ENCODE peak calls at places on chromosomes 12 and 14, in eight cellular contexts. E is heart left ventricle, C is ovary, I is body of pancreas, P is transverse colon, G is uterus, N is K562, B is HepG2. L is an unnamed sample.

GRCh38 chr12:106046301-106046846 is 92.4 kb downstream of the NUAK1 start:
- DNase-seq in E (no peak), C (no peak), I (no peak), P (no peak), G (no peak), N (no peak), B (no peak), L (no peak)

GRCh38 chr12:56164345-56164729 is 6.2 kb downstream of the MYL6 start:
- DNase-seq in E (no peak), C (no peak), I (no peak), P (no peak), G (no peak), N (no peak), B (no peak), L (no peak)

GRCh38 chr12:83261998-83262397 is 575.3 kb downstream of the TMTC2 start:
- DNase-seq in E (no peak), C (no peak), I (no peak), P (no peak), G (no peak), N (peak), B (no peak), L (no peak)

GRCh38 chr12:5965950-5966383 is 20.9 kb upstream of the ANO2 start:
- DNase-seq in E (no peak), C (no peak), I (peak), P (peak), G (no peak), N (peak), B (peak), L (peak)

GRCh38 chr12:58727526-58727925 is 192.8 kb downstream of the LRIG3 start:
- DNase-seq in E (no peak), C (no peak), I (no peak), P (no peak), G (no peak), N (no peak), B (no peak), L (no peak)

GRCh38 chr14:98714604-98715003 is 557.4 kb downstream of the BCL11B start:
- DNase-seq in E (no peak), C (no peak), I (no peak), P (no peak), G (no peak), N (no peak), B (no peak), L (no peak)

GRCh38 chr14:74583689-74584434 is 28.2 kb downstream of the LTBP2 start:
- DNase-seq in E (no peak), C (peak), I (no peak), P (no peak), G (peak), N (no peak), B (no peak), L (no peak)

GRCh38 chr12:108803428-108804105 is 53.8 kb downstream of the SSH1 start:
- DNase-seq in E (peak), C (peak), I (peak), P (peak), G (peak), N (peak), B (peak), L (peak)

GRCh38 chr12:132723764-132724140 is 13.1 kb downstream of the PGAM5 start:
- DNase-seq in E (no peak), C (no peak), I (no peak), P (no peak), G (no peak), N (no peak), B (no peak), L (no peak)

GRCh38 chr12:124613151-124613585 is 45.8 kb upstream of the NCOR2 start:
- DNase-seq in E (no peak), C (no peak), I (peak), P (peak), G (no peak), N (no peak), B (no peak), L (peak)

GRCh38 chr12:48105321-48105866 is 485 bp downstream of the SENP1 start:
- DNase-seq in E (no peak), C (no peak), I (no peak), P (no peak), G (no peak), N (no peak), B (no peak), L (no peak)

GRCh38 chr14:20347747-20348146 is 4.3 kb downstream of the PARP2 start:
- DNase-seq in E (no peak), C (no peak), I (no peak), P (no peak), G (no peak), N (no peak), B (peak), L (peak)

GRCh38 chr14:20346713-20347112 is 3.3 kb downstream of the PARP2 start:
- DNase-seq in E (no peak), C (no peak), I (no peak), P (no peak), G (no peak), N (no peak), B (no peak), L (no peak)

GRCh38 chr14:20345366-20345765 is 1.9 kb downstream of the PARP2 start:
- DNase-seq in E (no peak), C (no peak), I (no peak), P (no peak), G (no peak), N (no peak), B (no peak), L (no peak)

GRCh38 chr14:20343855-20344205 is 395 bp downstream of the PARP2 start:
- DNase-seq in E (no peak), C (no peak), I (no peak), P (no peak), G (no peak), N (peak), B (no peak), L (no peak)

GRCh38 chr14:20343092-20343854 is at the start of gene PARP2:
- DNase-seq in E (peak), C (peak), I (peak), P (peak), G (peak), N (peak), B (peak), L (peak)
- TF ChIP-seq CTCF in E (no peak), C (peak), I (no peak), P (no peak), G (no peak), N (no peak), B (peak), L (no peak)

GRCh38 chr12:12786716-12787601 is 1.5 kb downstream of the APOLD1 start:
- DNase-seq in E (peak), C (peak), I (peak), P (peak), G (peak), N (peak), B (peak), L (peak)
- TF ChIP-seq POLR2A in E (no peak), C (peak), I (peak), P (peak), G (peak), N (peak), B (peak), L (no peak)

GRCh38 chr12:53047221-53048032 is 2.4 kb upstream of the TNS2 start:
- DNase-seq in E (peak), C (peak), I (peak), P (peak), G (peak), N (peak), B (peak), L (peak)
- TF ChIP-seq CTCF in E (peak), C (peak), I (no peak), P (no peak), G (peak), N (peak), B (peak), L (no peak)

DNA sequence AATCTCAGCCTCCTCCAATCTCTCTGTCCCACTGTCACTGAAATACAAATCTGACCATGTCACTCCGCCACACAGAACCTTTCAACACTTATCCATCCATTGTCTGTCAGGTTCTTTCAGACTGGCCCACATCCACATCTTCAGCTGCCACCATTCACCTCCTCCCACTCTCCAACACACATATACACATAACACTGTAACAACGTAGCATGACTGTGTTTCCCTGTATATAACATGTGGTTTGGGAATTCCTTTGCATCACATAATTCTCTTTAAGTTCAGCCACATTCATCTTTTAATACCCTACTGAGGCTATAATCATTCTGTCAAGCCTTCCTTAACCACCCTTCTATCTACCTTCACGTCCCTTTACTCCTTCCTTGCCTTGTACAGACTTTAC is 99.2 kb downstream of the PPP2R5E start:
- DNase-seq in E (no peak), C (no peak), I (no peak), P (no peak), G (no peak), N (no peak), B (no peak), L (no peak)
- TF ChIP-seq POLR2A in E (no peak), C (no peak), I (no peak), P (no peak), G (no peak), N (no peak), B (no peak), L (no peak)

GRCh38 chr12:30989754-30990153 is 63.2 kb downstream of the TSPAN11 start:
- DNase-seq in E (peak), C (no peak), I (peak), P (peak), G (no peak), N (peak), B (peak), L (peak)
- TF ChIP-seq CTCF in E (peak), C (no peak), I (peak), P (no peak), G (no peak), N (peak), B (peak), L (no peak)

DNA sequence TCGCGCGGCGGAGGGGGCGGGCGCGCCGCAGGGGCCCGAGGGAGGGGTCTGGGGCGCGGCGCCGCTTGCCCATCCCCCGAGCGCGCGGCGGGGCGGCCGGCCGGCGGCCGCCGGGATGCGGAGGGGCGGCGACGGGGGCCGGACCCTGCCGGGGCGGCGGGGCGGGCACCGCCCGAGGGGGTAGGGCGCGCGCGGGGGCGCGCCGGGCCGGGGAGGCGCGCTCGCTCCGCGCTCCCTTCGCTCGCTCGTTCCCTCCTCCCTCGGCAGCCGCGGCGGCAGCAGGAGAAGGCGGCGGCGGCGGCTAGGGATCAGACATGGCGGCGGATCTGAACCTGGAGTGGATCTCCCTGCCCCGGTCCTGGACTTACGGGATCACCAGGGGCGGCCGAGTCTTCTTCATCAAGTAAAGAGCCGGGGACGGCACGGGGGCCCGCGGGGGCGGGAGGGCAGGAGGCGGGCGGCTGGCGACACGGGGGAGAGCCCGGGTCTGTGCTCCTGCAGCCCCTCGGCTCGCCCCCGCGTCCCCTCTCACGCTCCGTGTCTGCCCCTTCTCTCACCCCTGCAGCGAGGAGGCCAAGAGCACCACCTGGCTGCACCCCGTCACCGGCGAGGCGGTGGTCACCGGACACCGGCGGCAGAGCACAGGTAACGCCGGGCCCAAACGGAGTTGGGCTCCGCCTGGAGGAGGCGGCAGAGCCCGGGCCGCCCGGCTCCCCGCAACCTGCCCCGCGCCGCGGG is at the start of gene PLEKHA5:
- DNase-seq in E (peak), C (peak), I (peak), P (peak), G (peak), N (peak), B (peak), L (peak)
- TF ChIP-seq POLR2A in E (no peak), C (no peak), I (peak), P (peak), G (peak), N (peak), B (peak), L (no peak)

GRCh38 chr14:90726656-90727055 is 89.6 kb downstream of the TTC7B start:
- DNase-seq in E (no peak), C (no peak), I (peak), P (peak), G (peak), N (no peak), B (no peak), L (no peak)
- TF ChIP-seq CTCF in E (peak), C (no peak), I (no peak), P (peak), G (peak), N (no peak), B (no peak), L (no peak)